ENCODE peak calls at places on chromosomes 13 and 19, in four cellular contexts. A is HepG2, M is HCT116, T is K562. L is an unnamed sample.

GRCh38 chr19:50896591-50897190 is 14.5 kb downstream of the KLK4 start:
- DNase-seq in A (peak; percentile 26), M (peak; percentile 60), T (peak; percentile 40), L (peak; percentile 90)

GRCh38 chr19:31253816-31254551 is 95.3 kb downstream of the TSHZ3 start:
- DNase-seq in A (no peak), M (no peak), T (no peak), L (no peak)

GRCh38 chr19:29397748-29398147 is 128.0 kb upstream of the VSTM2B start:
- DNase-seq in A (no peak), M (no peak), T (no peak), L (no peak)

GRCh38 chr19:57803594-57804325 is 11.0 kb downstream of the ZNF552 start:
- DNase-seq in A (peak; percentile 30), M (peak; percentile 12), T (no peak), L (no peak)

GRCh38 chr13:95833713-95834112 is 156.8 kb downstream of the DNAJC3 start:
- DNase-seq in A (no peak), M (no peak), T (no peak), L (no peak)

GRCh38 chr13:24630851-24631341 is 49.3 kb upstream of the ATP12A start:
- DNase-seq in A (no peak), M (peak; percentile 3), T (peak; percentile 35), L (no peak)

GRCh38 chr13:95492044-95492801 is 60.3 kb upstream of the CLDN10 start:
- DNase-seq in A (no peak), M (no peak), T (no peak), L (no peak)

GRCh38 chr13:90565985-90566713 is 781.3 kb upstream of the MIR17HG start:
- DNase-seq in A (no peak), M (no peak), T (no peak), L (no peak)

GRCh38 chr19:45136507-45137178 is 24.1 kb downstream of the NKPD1 start:
- DNase-seq in A (no peak), M (no peak), T (no peak), L (no peak)

GRCh38 chr19:36605101-36605838 is at the start of gene ZNF382:
- DNase-seq in A (peak; percentile 63), M (no peak), T (no peak), L (no peak)

GRCh38 chr13:36819811-36820140 is 754 bp downstream of the RFXAP start:
- DNase-seq in A (no peak), M (no peak), T (peak; percentile 28), L (no peak)

GRCh38 chr13:100542546-100543156 is 45.9 kb downstream of the GGACT start:
- DNase-seq in A (peak; percentile 35), M (no peak), T (peak; percentile 15), L (no peak)

GRCh38 chr19:10817291-10818038 is 18.5 kb downstream of the TMED1 start:
- DNase-seq in A (no peak), M (no peak), T (no peak), L (no peak)

GRCh38 chr13:106161186-106161585 is 374.3 kb downstream of the EFNB2 start:
- DNase-seq in A (no peak), M (no peak), T (no peak), L (no peak)

GRCh38 chr19:2223959-2224358 is 12.2 kb downstream of the PLEKHJ1 start:
- DNase-seq in A (no peak), M (no peak), T (no peak), L (no peak)

GRCh38 chr13:37319041-37319443 is 213.6 kb upstream of the CSNK1A1L start:
- DNase-seq in A (no peak), M (no peak), T (no peak), L (no peak)

GRCh38 chr13:112978561-112979405 is 9.8 kb downstream of the MCF2L start:
- DNase-seq in A (no peak), M (no peak), T (no peak), L (no peak)

GRCh38 chr13:90154311-90154960 is 1193.1 kb upstream of the MIR17HG start:
- DNase-seq in A (no peak), M (no peak), T (no peak), L (no peak)

GRCh38 chr13:98517576-98518310 is 59.2 kb downstream of the STK24 start:
- DNase-seq in A (no peak), M (no peak), T (no peak), L (no peak)
- TF ChIP-seq TCF7L2 in A (no peak), M (no peak), T (no peak), L (no peak)

GRCh38 chr19:3692141-3693029 is 7.9 kb downstream of the PIP5K1C start:
- DNase-seq in A (no peak), M (no peak), T (peak; percentile 67), L (no peak)
- TF ChIP-seq SIN3A in A (no peak), M (no peak), T (no peak), L (no peak)

GRCh38 chr19:39064405-39064804 is 19.8 kb upstream of the ACP7 start:
- DNase-seq in A (no peak), M (no peak), T (no peak), L (no peak)
- TF ChIP-seq POLR2AphosphoS5 in A (no peak), M (no peak), T (no peak), L (no peak)

GRCh38 chr13:32206097-32206740 is 108.9 kb downstream of the ZAR1L start:
- DNase-seq in A (no peak), M (no peak), T (no peak), L (no peak)
- TF ChIP-seq TCF7L2 in A (no peak), M (no peak), T (no peak), L (no peak)

GRCh38 chr19:32818536-32818935 is 51.0 kb downstream of the SLC7A9 start:
- DNase-seq in A (no peak), M (no peak), T (no peak), L (no peak)

GRCh38 chr19:32816555-32817099 is 52.9 kb downstream of the SLC7A9 start:
- DNase-seq in A (no peak), M (no peak), T (no peak), L (no peak)

GRCh38 chr19:32817252-32817912 is 52.2 kb downstream of the SLC7A9 start:
- DNase-seq in A (peak; percentile 59), M (no peak), T (no peak), L (no peak)

GRCh38 chr19:32817913-32818476 is 51.6 kb downstream of the SLC7A9 start:
- DNase-seq in A (no peak), M (no peak), T (no peak), L (no peak)

DNA sequence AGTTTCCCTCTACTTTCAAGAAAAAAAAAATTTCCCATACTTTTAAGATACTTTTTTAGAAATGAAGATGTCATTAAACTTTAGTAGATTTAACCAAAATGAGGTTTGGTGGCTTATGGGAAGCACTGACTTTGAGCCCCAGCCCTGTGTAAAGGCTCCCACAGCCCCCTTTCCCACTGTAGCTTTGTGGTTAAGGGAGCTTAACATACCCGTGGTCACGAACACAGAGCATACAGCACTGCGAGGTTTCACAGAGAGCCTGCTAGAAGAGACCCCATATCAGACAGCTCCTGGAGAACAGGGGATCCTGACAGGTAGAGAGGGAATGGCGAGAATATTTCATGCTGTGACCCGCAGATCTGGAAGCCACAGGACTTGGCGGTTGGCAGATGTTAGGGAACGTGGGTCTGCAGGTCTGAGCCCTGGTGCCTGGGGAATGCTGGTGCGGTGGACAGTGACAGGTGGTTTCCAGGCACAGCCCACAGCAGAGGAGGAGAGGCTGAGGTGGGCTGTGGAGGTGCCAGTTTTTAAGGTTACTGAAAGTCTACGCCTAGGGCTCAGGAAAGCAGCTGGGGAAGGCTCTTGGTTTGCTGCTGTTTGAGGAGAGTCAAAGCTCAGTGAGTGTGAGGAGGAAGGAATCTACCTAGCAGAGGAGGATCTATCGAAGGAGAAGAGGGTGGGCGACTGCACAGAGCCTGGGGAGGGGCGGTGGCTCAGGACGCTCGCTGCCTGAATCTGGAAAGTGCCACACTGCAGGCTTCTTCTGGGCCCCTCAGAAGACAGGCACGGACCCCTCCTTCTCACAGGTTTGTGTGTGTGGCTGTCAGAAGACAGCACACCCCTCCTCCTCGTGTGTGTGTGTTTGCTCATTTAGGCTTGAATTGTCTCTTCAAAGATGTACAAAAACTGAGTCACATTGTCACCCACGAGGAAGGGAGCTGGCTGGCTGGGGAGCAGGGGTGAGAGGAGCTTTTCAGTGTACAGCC is 49.9 kb downstream of the SLC7A9 start:
- DNase-seq in A (no peak), M (no peak), T (no peak), L (no peak)
- TF ChIP-seq SIN3A in A (no peak), M (no peak), T (no peak), L (no peak)

GRCh38 chr13:99366075-99366987 is 59.1 kb upstream of the GPR183 start:
- DNase-seq in A (no peak), M (no peak), T (no peak), L (no peak)
- TF ChIP-seq POLR2AphosphoS5 in A (no peak), M (no peak), T (no peak), L (no peak)

GRCh38 chr13:41942462-41943094 is 18.3 kb downstream of the VWA8 start:
- DNase-seq in A (no peak), M (no peak), T (peak; percentile 18), L (no peak)
- TF ChIP-seq TCF7L2 in A (no peak), M (no peak), T (no peak), L (no peak)

DNA sequence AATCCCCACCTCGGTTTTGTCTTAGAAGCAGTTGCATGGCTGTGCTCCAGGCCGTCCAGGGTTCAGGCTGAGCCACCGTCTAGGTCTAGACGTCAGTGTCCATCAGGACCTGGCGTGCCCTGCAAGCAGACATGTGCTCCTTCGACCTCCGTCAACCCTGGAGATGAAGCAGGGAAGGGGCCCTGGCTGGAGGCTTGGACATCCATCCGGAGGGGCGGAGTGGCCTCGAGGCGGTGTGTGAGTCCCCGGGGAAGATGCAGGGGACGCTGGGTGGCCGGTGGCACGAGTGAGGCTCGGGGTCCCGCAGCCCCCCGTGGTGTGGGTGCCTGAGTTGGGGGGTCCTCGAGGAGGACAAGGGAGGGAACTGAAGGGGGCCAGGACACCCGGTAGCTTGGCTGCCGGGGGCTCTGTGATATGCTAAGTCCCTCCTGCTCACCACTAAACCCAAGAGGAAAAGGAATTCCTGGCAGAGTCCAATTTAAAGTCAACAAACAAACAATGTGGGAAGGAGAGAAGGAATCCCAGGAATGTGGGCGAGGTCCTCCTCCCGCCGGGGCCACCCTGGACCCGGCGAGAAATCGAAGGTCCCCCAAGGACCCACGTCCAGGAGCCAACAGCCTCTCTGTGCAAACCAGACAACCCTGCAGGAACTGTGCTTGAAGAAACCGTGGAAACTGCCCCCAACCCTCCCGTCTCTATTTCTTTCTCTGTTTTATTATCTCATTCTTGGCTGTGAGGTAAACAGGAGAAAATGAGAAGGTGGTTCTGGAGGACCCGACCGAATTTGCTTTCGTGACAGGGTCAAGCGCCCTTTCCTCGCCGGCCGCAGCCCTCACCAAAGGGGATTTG is 14.8 kb upstream of the PTBP1 start:
- DNase-seq in A (peak; percentile 89), M (no peak), T (no peak), L (no peak)
- TF ChIP-seq SIN3A in A (peak; percentile 68), M (no peak), T (no peak), L (no peak)

GRCh38 chr13:31072041-31072440 is 89.7 kb downstream of the HSPH1 start:
- DNase-seq in A (no peak), M (no peak), T (no peak), L (no peak)

GRCh38 chr13:31069808-31070544 is 91.7 kb downstream of the HSPH1 start:
- DNase-seq in A (no peak), M (no peak), T (no peak), L (no peak)

GRCh38 chr13:31074750-31075149 is 87.0 kb downstream of the HSPH1 start:
- DNase-seq in A (no peak), M (no peak), T (no peak), L (no peak)

GRCh38 chr13:31073859-31074718 is 87.6 kb downstream of the HSPH1 start:
- DNase-seq in A (no peak), M (no peak), T (no peak), L (no peak)
- TF ChIP-seq POLR2AphosphoS5 in A (no peak), M (no peak), T (no peak), L (no peak)